ENCODE peak calls at places on chromosomes 5 and 9, in seven cellular contexts. J is H1, S is GM12878, P is HCT116, W is HepG2, G is K562, K is SK-N-SH. Q is an unnamed sample.

GRCh38 chr5:149956685-149957084 is 3.9 kb upstream of the SLC26A2 start:
- DNase-seq in W (no peak), J (no peak), G (no peak), P (no peak), K (no peak), S (no peak), Q (no peak)

GRCh38 chr5:109964136-109964535 is 274.4 kb downstream of the MAN2A1 start:
- DNase-seq in W (no peak), J (no peak), P (no peak), S (no peak), G (no peak), K (no peak), Q (no peak)

GRCh38 chr9:133726401-133727276 is 11.5 kb downstream of the SARDH start:
- DNase-seq in K (peak; percentile 86), W (peak; percentile 60), G (peak; percentile 55), S (no peak), P (peak; percentile 38), J (no peak), Q (peak; percentile 86)

GRCh38 chr9:573551-574410 is 267.7 kb upstream of the DMRT1 start:
- DNase-seq in G (no peak), J (no peak), K (no peak), S (no peak), W (peak; percentile 9), P (no peak), Q (no peak)

GRCh38 chr9:113526231-113526746 is 62.8 kb downstream of the RGS3 start:
- DNase-seq in G (no peak), W (no peak), J (no peak), P (no peak), S (no peak), K (no peak), Q (no peak)

GRCh38 chr9:131278421-131279111 is 2.3 kb upstream of the FAM78A start:
- DNase-seq in J (no peak), G (peak; percentile 74), S (no peak), P (no peak), K (no peak), W (no peak), Q (no peak)

GRCh38 chr5:41587668-41588067 is 77.3 kb upstream of the PLCXD3 start:
- DNase-seq in P (no peak), S (no peak), W (no peak), J (no peak), G (no peak), K (no peak), Q (no peak)

GRCh38 chr5:137273511-137273910 is 225.6 kb downstream of the SPOCK1 start:
- DNase-seq in S (no peak), P (no peak), G (no peak), W (no peak), J (no peak), K (no peak), Q (no peak)

GRCh38 chr9:89145086-89145485 is 33.5 kb downstream of the SHC3 start:
- DNase-seq in G (no peak), K (no peak), J (no peak), P (no peak), S (no peak), W (no peak), Q (no peak)

GRCh38 chr9:93276973-93277372 is 93.0 kb downstream of the WNK2 start:
- DNase-seq in K (no peak), S (no peak), J (no peak), G (no peak), W (no peak), P (no peak), Q (no peak)

GRCh38 chr5:30385754-30386153 is 807.7 kb upstream of the CDH6 start:
- DNase-seq in J (no peak), K (no peak), G (no peak), W (no peak), S (no peak), P (no peak), Q (no peak)

GRCh38 chr5:16152601-16153568 is 26.7 kb downstream of the MARCHF11 start:
- DNase-seq in K (peak; percentile 29), P (no peak), J (no peak), S (no peak), W (no peak), G (no peak), Q (no peak)

GRCh38 chr5:133331866-133332731 is 280.2 kb downstream of the FSTL4 start:
- DNase-seq in G (no peak), S (no peak), W (no peak), P (no peak), K (no peak), J (no peak), Q (no peak)

GRCh38 chr9:97769208-97769607 is 72.1 kb upstream of the XPA start:
- DNase-seq in W (no peak), S (no peak), J (no peak), G (no peak), P (no peak), K (no peak), Q (no peak)

GRCh38 chr9:97768731-97769130 is 71.6 kb upstream of the XPA start:
- DNase-seq in J (no peak), S (no peak), G (no peak), K (no peak), P (no peak), W (no peak), Q (peak; percentile 14)

GRCh38 chr9:97766092-97766491 is 69.0 kb upstream of the XPA start:
- DNase-seq in P (no peak), W (no peak), S (no peak), G (no peak), J (no peak), K (no peak), Q (no peak)

GRCh38 chr9:97766610-97767009 is 69.5 kb upstream of the XPA start:
- DNase-seq in K (no peak), G (peak; percentile 43), S (no peak), W (no peak), P (no peak), J (no peak), Q (no peak)

GRCh38 chr9:97767891-97768290 is 70.8 kb upstream of the XPA start:
- DNase-seq in W (no peak), P (no peak), K (no peak), J (no peak), G (no peak), S (no peak), Q (no peak)
- TF ChIP-seq JUND in W (no peak), P (no peak), K (no peak), J (no peak), G (no peak), S (no peak), Q (no peak)

DNA sequence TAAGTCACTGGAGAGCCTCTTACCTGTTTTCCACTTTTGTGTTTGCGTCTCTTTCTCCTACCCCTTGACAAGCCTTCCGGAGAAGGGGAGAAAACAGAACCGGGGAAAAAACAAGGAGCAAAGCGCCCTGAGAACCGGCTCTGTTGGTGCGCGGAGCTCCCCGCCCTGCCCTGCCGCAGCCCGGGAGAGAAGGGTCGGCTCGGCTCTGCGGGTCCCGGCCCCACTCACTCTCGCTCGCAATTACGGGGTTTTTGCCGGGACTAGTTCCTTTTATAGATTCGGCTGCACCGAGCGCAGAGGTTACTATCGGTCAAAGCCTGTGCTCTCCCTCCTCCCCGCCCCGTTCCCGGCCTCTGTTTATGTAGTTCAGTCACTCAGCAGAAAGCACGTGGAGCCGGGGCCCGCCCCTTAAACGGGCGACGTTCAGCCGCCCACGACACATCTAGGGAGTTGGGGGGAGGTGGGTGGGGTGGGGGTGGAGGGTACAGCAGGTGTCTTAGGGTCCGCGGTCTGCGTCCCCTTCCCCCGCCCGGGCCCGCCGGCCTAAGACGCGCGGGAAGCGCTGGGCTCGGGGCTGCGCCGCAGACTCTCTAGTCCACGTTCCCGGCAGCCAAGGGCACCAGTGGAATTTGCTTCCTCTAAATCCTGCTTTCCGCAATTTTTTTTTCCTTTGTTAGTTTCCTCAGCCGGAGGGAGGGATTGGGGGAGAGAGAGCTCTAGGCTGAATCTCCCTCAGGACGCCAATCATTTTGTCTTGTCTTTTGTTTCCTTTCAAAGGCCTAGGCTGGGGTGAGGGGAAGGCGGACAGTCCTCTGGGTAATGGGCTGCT is at the start of gene ABCA1:
- DNase-seq in S (no peak), K (peak; percentile 84), J (peak; percentile 83), G (peak; percentile 48), P (peak; percentile 29), W (peak; percentile 85), Q (peak; percentile 71)
- TF ChIP-seq JUND in S (no peak), K (no peak), J (no peak), G (no peak), P (no peak), W (no peak), Q (no peak)

GRCh38 chr9:126097679-126098078 is 228.9 kb upstream of the MVB12B start:
- DNase-seq in K (no peak), W (no peak), S (no peak), J (no peak), G (no peak), P (no peak), Q (no peak)
- TF ChIP-seq JUND in K (no peak), W (no peak), S (no peak), J (no peak), G (no peak), P (no peak), Q (no peak)

DNA sequence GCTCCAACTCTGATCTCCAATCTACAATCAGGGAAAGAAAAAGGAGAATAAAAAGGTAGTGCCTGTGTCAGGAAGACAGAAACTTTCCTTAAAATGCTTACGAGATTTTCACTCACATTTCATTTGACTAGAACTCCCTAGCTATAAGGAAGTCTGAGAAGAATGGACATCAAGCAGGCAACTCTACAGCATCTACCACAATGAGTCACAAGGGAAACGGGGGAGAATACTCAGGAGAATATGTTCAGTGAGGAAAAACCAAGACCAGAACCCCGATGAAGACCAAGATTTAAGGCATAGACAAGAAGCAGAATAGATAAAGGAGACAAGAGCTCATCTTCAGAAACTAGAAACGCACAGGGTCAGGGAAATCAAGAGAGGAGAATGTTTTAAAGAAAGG is 9.0 kb upstream of the SETD9 start:
- DNase-seq in G (no peak), K (no peak), S (no peak), P (no peak), W (no peak), J (no peak), Q (no peak)
- TF ChIP-seq JUND in G (no peak), K (no peak), S (no peak), P (no peak), W (no peak), J (no peak), Q (no peak)

DNA sequence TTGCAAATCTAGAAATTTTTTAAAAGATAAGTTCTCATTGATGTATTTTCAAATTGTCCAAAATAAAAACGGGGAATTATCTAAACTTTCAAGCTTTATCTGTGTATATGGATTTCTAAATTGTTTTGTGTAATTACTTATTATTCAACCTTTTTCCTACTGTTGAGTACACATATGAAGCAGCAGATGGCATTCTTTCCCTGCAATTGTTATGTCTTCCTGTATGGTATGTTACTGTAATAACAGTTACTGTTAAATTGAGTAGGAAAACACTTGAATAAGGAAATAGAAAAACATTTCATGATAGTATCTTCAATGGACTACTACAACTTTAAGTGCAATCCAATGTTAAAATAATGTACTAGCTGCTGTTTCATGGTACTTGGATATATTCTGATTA is 124.8 kb downstream of the RANBP17 start:
- DNase-seq in K (peak; percentile 10), S (no peak), W (no peak), P (no peak), J (no peak), G (no peak), Q (no peak)
- TF ChIP-seq JUND in K (no peak), S (no peak), W (no peak), P (no peak), J (no peak), G (no peak), Q (no peak)

GRCh38 chr5:132001647-132002561 is 9.6 kb downstream of the ACSL6 start:
- DNase-seq in P (peak; percentile 47), G (no peak), K (no peak), S (no peak), J (no peak), W (peak; percentile 97), Q (peak; percentile 58)
- TF ChIP-seq JUND in P (no peak), G (no peak), K (no peak), S (no peak), J (peak; percentile 16), W (peak; percentile 87), Q (no peak)

Q was measured in T47D.